ENCODE peak calls at places on chromosomes 11 and 22, in four cellular contexts. A is HepG2, F is K562, B is GM12878. V is an unnamed sample.
A peak's percentile ranks its signal among the peaks of the same experiment; 100 is the strongest.

GRCh38 chr22:49232319-49233067 is 595.2 kb downstream of the BRD1 start:
- DNase-seq in A (no peak), B (no peak), F (no peak), V (no peak)

GRCh38 chr11:6646631-6647281 is 8.9 kb downstream of the DCHS1 start:
- DNase-seq in B (peak; percentile 61), A (no peak), F (no peak), V (no peak)

GRCh38 chr11:63635762-63636465 is 21.7 kb upstream of the PLAAT3 start:
- DNase-seq in A (peak; percentile 47), F (peak; percentile 73), B (peak; percentile 20), V (peak; percentile 68)

GRCh38 chr11:65743928-65744698 is 23.5 kb upstream of the RNASEH2C start:
- DNase-seq in B (no peak), F (peak; percentile 60), A (peak; percentile 82), V (peak; percentile 28)

GRCh38 chr11:47991266-47991830 is 11.0 kb downstream of the PTPRJ start:
- DNase-seq in B (no peak), A (no peak), F (no peak), V (peak; percentile 33)

GRCh38 chr22:30438559-30438958 is 13.0 kb downstream of the MTFP1 start:
- DNase-seq in F (peak; percentile 21), A (no peak), B (no peak), V (no peak)

GRCh38 chr22:32326647-32327046 is 31.0 kb upstream of the RFPL3 start:
- DNase-seq in B (no peak), F (no peak), A (no peak), V (no peak)

GRCh38 chr22:38570841-38571364 is 920 bp upstream of the DMC1 start:
- DNase-seq in F (no peak), B (no peak), A (no peak), V (no peak)

GRCh38 chr22:38734203-38735100 is 21.3 kb downstream of the SUN2 start:
- DNase-seq in A (no peak), B (no peak), F (no peak), V (no peak)

GRCh38 chr11:119106564-119107537 is at the start of gene C2CD2L:
- DNase-seq in A (peak; percentile 68), B (peak; percentile 70), F (peak; percentile 96), V (peak; percentile 86)

GRCh38 chr11:11297578-11297977 is 55.5 kb downstream of the CSNK2A3 start:
- DNase-seq in A (no peak), F (no peak), B (no peak), V (no peak)

GRCh38 chr11:115060840-115061239 is 382.5 kb downstream of the NXPE2 start:
- DNase-seq in A (no peak), B (no peak), F (no peak), V (no peak)

GRCh38 chr22:22943521-22944267 is 56.1 kb downstream of the IGLL5 start:
- DNase-seq in B (no peak), A (no peak), F (peak; percentile 81), V (no peak)

GRCh38 chr22:50039669-50040458 is 18.2 kb downstream of the TTLL8 start:
- DNase-seq in B (no peak), F (no peak), A (no peak), V (no peak)

GRCh38 chr11:27596802-27597201 is 90.2 kb upstream of the LIN7C start:
- DNase-seq in B (no peak), F (no peak), A (no peak), V (no peak)

GRCh38 chr11:58575377-58576020 is at the start of gene LPXN:
- DNase-seq in A (no peak), B (no peak), F (no peak), V (peak; percentile 13)

GRCh38 chr11:92380882-92381281 is 156.3 kb downstream of the FAT3 start:
- DNase-seq in B (no peak), F (no peak), A (no peak), V (peak; percentile 16)

GRCh38 chr11:123239371-123240150 is 44.5 kb upstream of the CLMP start:
- DNase-seq in B (no peak), A (no peak), F (no peak), V (no peak)

GRCh38 chr22:39360674-39361413 is 11.1 kb downstream of the SYNGR1 start:
- DNase-seq in F (no peak), A (no peak), B (no peak), V (no peak)

GRCh38 chr11:36131719-36132349 is 157.4 kb downstream of the COMMD9 start:
- DNase-seq in A (peak; percentile 20), B (no peak), F (peak; percentile 62), V (peak; percentile 71)

GRCh38 chr11:34232810-34233209 is 125.0 kb downstream of the ABTB2 start:
- DNase-seq in F (no peak), B (no peak), A (no peak), V (no peak)

GRCh38 chr11:47572715-47573255 is 6.0 kb downstream of the KBTBD4 start:
- DNase-seq in B (no peak), F (no peak), A (no peak), V (no peak)

GRCh38 chr11:118641463-118642019 is 34.1 kb downstream of the PHLDB1 start:
- DNase-seq in F (no peak), A (no peak), B (no peak), V (no peak)

GRCh38 chr11:120568572-120569307 is 57.2 kb downstream of the GRIK4 start:
- DNase-seq in A (no peak), F (no peak), B (no peak), V (no peak)

GRCh38 chr22:38518620-38519019 is 12.5 kb upstream of the DDX17 start:
- DNase-seq in F (no peak), A (no peak), B (no peak), V (no peak)

GRCh38 chr22:47165338-47165931 is 403.0 kb downstream of the TBC1D22A start:
- DNase-seq in B (no peak), F (no peak), A (no peak), V (no peak)

GRCh38 chr22:49373289-49373666 is 454.4 kb downstream of the BRD1 start:
- DNase-seq in F (no peak), B (no peak), A (no peak), V (no peak)

GRCh38 chr11:121802542-121802941 is 313.5 kb downstream of the BLID start:
- DNase-seq in A (no peak), B (no peak), F (no peak), V (no peak)

GRCh38 chr22:43198936-43199335 is 12.0 kb upstream of the TTLL12 start:
- DNase-seq in F (no peak), A (no peak), B (no peak), V (no peak)

GRCh38 chr22:37745548-37746365 is 48.9 kb downstream of the TRIOBP start:
- DNase-seq in A (peak; percentile 80), F (peak; percentile 90), B (peak; percentile 37), V (peak; percentile 88)

GRCh38 chr11:2217211-2218081 is 45.8 kb upstream of the TH start:
- DNase-seq in A (no peak), B (no peak), F (no peak), V (no peak)

GRCh38 chr11:112795142-112795815 is 165.9 kb upstream of the NCAM1 start:
- DNase-seq in B (no peak), A (peak; percentile 19), F (peak; percentile 70), V (no peak)

GRCh38 chr11:115929618-115930129 is 425.5 kb upstream of the CADM1 start:
- DNase-seq in B (peak; percentile 94), F (no peak), A (no peak), V (no peak)

GRCh38 chr11:107006076-107006833 is 12.0 kb downstream of the GUCY1A2 start:
- DNase-seq in B (no peak), F (no peak), A (no peak), V (no peak)

GRCh38 chr11:2368851-2369180 is 8.3 kb upstream of the CD81 start:
- DNase-seq in A (no peak), F (no peak), B (no peak), V (no peak)

GRCh38 chr11:28674432-28675076 is 566.4 kb downstream of the METTL15 start:
- DNase-seq in F (no peak), A (no peak), B (no peak), V (peak; percentile 8)

GRCh38 chr11:35725880-35726279 is 63.3 kb downstream of the TRIM44 start:
- DNase-seq in A (no peak), F (no peak), B (no peak), V (peak; percentile 30)

GRCh38 chr11:16359369-16359768 is 3.0 kb upstream of the SOX6 start:
- DNase-seq in F (peak; percentile 53), A (no peak), B (no peak), V (no peak)
- TF ChIP-seq EZH2 in F (no peak), A (no peak), B (no peak), V (no peak)

GRCh38 chr11:95085117-95085825 is 4.4 kb upstream of the ENDOD1 start:
- DNase-seq in F (no peak), B (no peak), A (no peak), V (no peak)

GRCh38 chr11:95081412-95081811 is 8.2 kb upstream of the ENDOD1 start:
- DNase-seq in B (no peak), A (no peak), F (no peak), V (peak; percentile 51)

GRCh38 chr11:95084509-95084908 is 5.1 kb upstream of the ENDOD1 start:
- DNase-seq in A (no peak), F (no peak), B (no peak), V (no peak)

GRCh38 chr11:95081010-95081409 is 8.6 kb upstream of the ENDOD1 start:
- DNase-seq in A (no peak), B (no peak), F (no peak), V (peak; percentile 8)

GRCh38 chr11:95082576-95083001 is 7.1 kb upstream of the ENDOD1 start:
- DNase-seq in A (no peak), B (no peak), F (no peak), V (no peak)
- TF ChIP-seq MYC in A (no peak), B (no peak), F (no peak), V (no peak)

GRCh38 chr22:19524170-19525115 is at the start of gene CLDN5:
- DNase-seq in B (no peak), F (peak; percentile 54), A (no peak), V (peak; percentile 91)
- TF ChIP-seq EZH2 in B (no peak), F (no peak), A (no peak), V (no peak)

GRCh38 chr11:111548542-111548941 is 8.0 kb downstream of the LAYN start:
- DNase-seq in B (no peak), A (no peak), F (no peak), V (no peak)
- TF ChIP-seq MYC in B (no peak), A (no peak), F (no peak), V (no peak)

GRCh38 chr11:57513911-57514537 is 1.5 kb downstream of the SLC43A1 start:
- DNase-seq in F (peak; percentile 46), A (no peak), B (no peak), V (no peak)

GRCh38 chr11:57515332-57516060 is at the start of gene SLC43A1:
- DNase-seq in F (peak; percentile 85), B (no peak), A (peak; percentile 46), V (peak; percentile 69)

GRCh38 chr11:57513446-57513795 is 2.1 kb downstream of the SLC43A1 start:
- DNase-seq in B (no peak), A (no peak), F (no peak), V (no peak)

GRCh38 chr11:57516061-57516443 is 550 bp upstream of the SLC43A1 start:
- DNase-seq in A (no peak), B (no peak), F (no peak), V (no peak)

GRCh38 chr11:57514538-57515331 is 767 bp downstream of the SLC43A1 start:
- DNase-seq in F (peak; percentile 80), B (no peak), A (peak; percentile 46), V (peak; percentile 36)
- TF ChIP-seq EZH2 in F (no peak), B (no peak), A (no peak), V (no peak)